ENCODE peak calls at places on chromosome 9, in seven cellular contexts. I is T-helper 2 cell; X is effector CD4-positive, alpha-beta T cell; K is T-helper 1 cell; J is foreskin fibroblast; M is stimulated activated CD4-positive, alpha-beta T cell treated with anti-CD3 and anti-CD28 coated beads, Interleukin-4, amount 100 ng/mL, for 48 hours; D is A549. O is an unnamed sample.

GRCh38 chr9:95581900-95582299 is 65.1 kb upstream of the PTCH1 start:
- DNase-seq in I (no peak), X (no peak), K (no peak), J (no peak), M (no peak), D (no peak), O (no peak)

GRCh38 chr9:3224931-3225330 is 300.9 kb downstream of the RFX3 start:
- DNase-seq in I (no peak), X (no peak), K (no peak), J (no peak), M (no peak), D (no peak), O (no peak)

GRCh38 chr9:95835398-95835797 is 40.1 kb upstream of the ERCC6L2 start:
- DNase-seq in I (no peak), X (no peak), K (no peak), J (no peak), M (no peak), D (no peak), O (no peak)

GRCh38 chr9:121566401-121567141 is 66.9 kb upstream of the GGTA1 start:
- DNase-seq in I (no peak), X (no peak), K (no peak), J (peak), M (no peak), D (no peak), O (no peak)

GRCh38 chr9:92723299-92723625 is 41.4 kb downstream of the BICD2 start:
- DNase-seq in I (no peak), X (no peak), K (no peak), J (peak), M (no peak), D (no peak), O (no peak)

GRCh38 chr9:119400607-119401006 is 31.4 kb upstream of the BRINP1 start:
- DNase-seq in I (no peak), X (no peak), K (no peak), J (no peak), M (no peak), D (no peak), O (no peak)

GRCh38 chr9:131589124-131589711 is 43.9 kb downstream of the PRRT1B start:
- DNase-seq in I (no peak), X (no peak), K (no peak), J (no peak), M (no peak), D (no peak), O (no peak)

GRCh38 chr9:76905661-76905983 is 292 bp downstream of the PRUNE2 start:
- DNase-seq in I (no peak), X (no peak), K (no peak), J (no peak), M (no peak), D (no peak), O (no peak)

GRCh38 chr9:137145731-137146526 is 7.0 kb downstream of the GRIN1 start:
- DNase-seq in I (no peak), X (no peak), K (no peak), J (no peak), M (no peak), D (peak), O (no peak)

GRCh38 chr9:38311382-38312270 is 80.9 kb upstream of the ALDH1B1 start:
- DNase-seq in I (no peak), X (no peak), K (no peak), J (no peak), M (no peak), D (no peak), O (no peak)

GRCh38 chr9:14654932-14655331 is 38.3 kb downstream of the ZDHHC21 start:
- DNase-seq in I (no peak), X (no peak), K (no peak), J (no peak), M (no peak), D (peak), O (no peak)

GRCh38 chr9:6106576-6107339 is 91.3 kb upstream of the RANBP6 start:
- DNase-seq in I (no peak), X (no peak), K (no peak), J (peak), M (no peak), D (peak), O (no peak)

GRCh38 chr9:21758540-21758939 is 43.9 kb upstream of the MTAP start:
- DNase-seq in I (no peak), X (no peak), K (no peak), J (no peak), M (no peak), D (no peak), O (no peak)

GRCh38 chr9:71763752-71764332 is 4.5 kb downstream of the CEMIP2 start:
- DNase-seq in I (no peak), X (no peak), K (no peak), J (peak), M (no peak), D (no peak), O (no peak)

GRCh38 chr9:5582835-5583195 is 46.1 kb upstream of the RIC1 start:
- DNase-seq in I (no peak), X (no peak), K (no peak), J (peak), M (peak), D (no peak), O (no peak)

GRCh38 chr9:13960011-13960765 is 353.8 kb downstream of the NFIB start:
- DNase-seq in I (no peak), X (no peak), K (no peak), J (no peak), M (no peak), D (no peak), O (no peak)